ENCODE peak calls at places on chromosomes 11 and 22, in four cellular contexts. P is H9, K is stomach, D is colonic mucosa. E is an unnamed sample.

GRCh38 chr11:36455658-36456111 is 54.4 kb downstream of the TRAF6 start:
- DNase-seq in P (no peak), K (peak; percentile 36), D (no peak), E (peak; percentile 17)

GRCh38 chr11:73152086-73152853 is 10.2 kb upstream of the FCHSD2 start:
- DNase-seq in P (no peak), K (peak; percentile 24), D (no peak), E (no peak)

GRCh38 chr22:26429458-26430238 is 588 bp downstream of the ASPHD2 start:
- DNase-seq in P (no peak), K (no peak), D (no peak), E (no peak)

GRCh38 chr11:74612877-74613276 is 20.5 kb downstream of the POLD3 start:
- DNase-seq in P (no peak), K (no peak), D (no peak), E (no peak)

GRCh38 chr22:17387356-17387755 is 18.1 kb downstream of the CECR2 start:
- DNase-seq in P (no peak), K (no peak), D (no peak), E (no peak)

GRCh38 chr11:120283124-120283523 is 42.0 kb upstream of the TLCD5 start:
- DNase-seq in P (no peak), K (no peak), D (no peak), E (no peak)

GRCh38 chr11:22479133-22479690 is 141.0 kb downstream of the SLC17A6 start:
- DNase-seq in P (no peak), K (no peak), D (no peak), E (no peak)

GRCh38 chr11:32310218-32310601 is 125.1 kb downstream of the WT1 start:
- DNase-seq in P (no peak), K (peak; percentile 57), D (no peak), E (no peak)

GRCh38 chr22:20511578-20512259 is 4.3 kb downstream of the MED15 start:
- DNase-seq in P (no peak), K (no peak), D (no peak), E (no peak)

GRCh38 chr11:105282658-105283057 is 143.1 kb upstream of the CARD18 start:
- DNase-seq in P (no peak), K (no peak), D (no peak), E (peak; percentile 7)

GRCh38 chr11:106959800-106960199 is 58.5 kb downstream of the GUCY1A2 start:
- DNase-seq in P (no peak), K (no peak), D (no peak), E (no peak)

GRCh38 chr11:126601550-126602215 is 246.2 kb downstream of the ST3GAL4 start:
- DNase-seq in P (no peak), K (no peak), D (no peak), E (no peak)

GRCh38 chr11:118913411-118914125 is 12.2 kb downstream of the BCL9L start:
- DNase-seq in P (peak; percentile 38), K (no peak), D (no peak), E (no peak)

GRCh38 chr11:84437129-84438123 is 1151.3 kb upstream of the CCDC90B start:
- DNase-seq in P (peak; percentile 94), K (peak; percentile 53), D (peak; percentile 15), E (no peak)

GRCh38 chr11:14414470-14415461 is 55.8 kb upstream of the RRAS2 start:
- DNase-seq in P (no peak), K (no peak), D (no peak), E (peak; percentile 33)

GRCh38 chr22:48940266-48940987 is 887.2 kb downstream of the BRD1 start:
- DNase-seq in P (no peak), K (peak; percentile 21), D (peak; percentile 4), E (no peak)

GRCh38 chr11:111604392-111605009 is 2.3 kb downstream of the SIK2 start:
- DNase-seq in P (no peak), K (no peak), D (no peak), E (peak; percentile 71)

GRCh38 chr22:41596776-41597634 is 7.4 kb upstream of the PMM1 start:
- DNase-seq in P (peak; percentile 78), K (peak; percentile 82), D (peak; percentile 57), E (peak; percentile 62)

GRCh38 chr11:117875397-117876048 is 935 bp downstream of the FXYD6 start:
- DNase-seq in P (no peak), K (no peak), D (no peak), E (no peak)

GRCh38 chr11:47560431-47560830 is 5.0 kb upstream of the PTPMT1 start:
- DNase-seq in P (no peak), K (no peak), D (no peak), E (no peak)

GRCh38 chr11:30816959-30817880 is 231.1 kb upstream of the MPPED2 start:
- DNase-seq in P (no peak), K (no peak), D (no peak), E (no peak)

GRCh38 chr11:16809901-16810668 is 71.6 kb downstream of the C11orf58 start:
- DNase-seq in P (no peak), K (no peak), D (no peak), E (no peak)

GRCh38 chr22:31230155-31230870 is 18.2 kb downstream of the LIMK2 start:
- DNase-seq in P (no peak), K (no peak), D (no peak), E (peak; percentile 57)

GRCh38 chr11:73317373-73317772 is 9.3 kb downstream of the ARHGEF17 start:
- DNase-seq in P (no peak), K (peak; percentile 52), D (peak; percentile 39), E (no peak)

GRCh38 chr11:65559535-65559934 is 1.4 kb upstream of the LTBP3 start:
- DNase-seq in P (no peak), K (no peak), D (no peak), E (no peak)
- H3K27ac ChIP-seq in P (no peak overlapping the region), K (peak overlapping the region; percentile 91), D (peak overlapping the region; percentile 82), E (peak overlapping the region; percentile 92)

DNA sequence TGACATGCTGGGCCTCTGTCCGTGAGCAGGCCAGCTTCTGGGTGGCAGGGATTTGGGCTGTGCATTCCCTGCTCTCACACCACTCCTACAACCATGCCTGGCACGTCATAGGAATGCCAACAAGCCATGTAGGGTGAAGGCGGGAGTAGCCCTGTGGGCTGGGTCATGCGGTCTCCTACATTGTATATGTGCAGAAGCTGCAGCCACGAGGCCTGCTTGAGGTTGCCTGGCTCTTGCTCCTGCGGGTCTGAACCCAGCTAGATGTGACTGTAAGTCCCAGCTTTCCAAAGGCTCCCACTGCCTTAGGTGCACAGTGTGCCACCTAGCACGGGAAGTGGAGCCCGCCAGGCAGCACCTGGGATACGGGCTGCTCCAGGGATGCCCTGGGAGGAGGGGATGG is 14.6 kb downstream of the MYEOV start:
- DNase-seq in P (no peak), K (no peak), D (no peak), E (no peak)
- H3K4me1 ChIP-seq in P (no peaks in the 10 kb centered on the region), K (peaks cover 23% of the 10 kb centered on the region), D (no peaks in the 10 kb centered on the region), E (no peaks in the 10 kb centered on the region)

GRCh38 chr22:25085156-25085555 is 114.5 kb upstream of the CRYBB3 start:
- DNase-seq in P (no peak), K (no peak), D (no peak), E (no peak)

GRCh38 chr22:25084405-25085107 is 115.1 kb upstream of the CRYBB3 start:
- DNase-seq in P (no peak), K (no peak), D (no peak), E (no peak)

GRCh38 chr22:25083414-25084166 is 116.1 kb upstream of the CRYBB3 start:
- DNase-seq in P (no peak), K (no peak), D (no peak), E (no peak)

GRCh38 chr22:25086902-25087282 is 112.8 kb upstream of the CRYBB3 start:
- DNase-seq in P (no peak), K (no peak), D (no peak), E (no peak)

DNA sequence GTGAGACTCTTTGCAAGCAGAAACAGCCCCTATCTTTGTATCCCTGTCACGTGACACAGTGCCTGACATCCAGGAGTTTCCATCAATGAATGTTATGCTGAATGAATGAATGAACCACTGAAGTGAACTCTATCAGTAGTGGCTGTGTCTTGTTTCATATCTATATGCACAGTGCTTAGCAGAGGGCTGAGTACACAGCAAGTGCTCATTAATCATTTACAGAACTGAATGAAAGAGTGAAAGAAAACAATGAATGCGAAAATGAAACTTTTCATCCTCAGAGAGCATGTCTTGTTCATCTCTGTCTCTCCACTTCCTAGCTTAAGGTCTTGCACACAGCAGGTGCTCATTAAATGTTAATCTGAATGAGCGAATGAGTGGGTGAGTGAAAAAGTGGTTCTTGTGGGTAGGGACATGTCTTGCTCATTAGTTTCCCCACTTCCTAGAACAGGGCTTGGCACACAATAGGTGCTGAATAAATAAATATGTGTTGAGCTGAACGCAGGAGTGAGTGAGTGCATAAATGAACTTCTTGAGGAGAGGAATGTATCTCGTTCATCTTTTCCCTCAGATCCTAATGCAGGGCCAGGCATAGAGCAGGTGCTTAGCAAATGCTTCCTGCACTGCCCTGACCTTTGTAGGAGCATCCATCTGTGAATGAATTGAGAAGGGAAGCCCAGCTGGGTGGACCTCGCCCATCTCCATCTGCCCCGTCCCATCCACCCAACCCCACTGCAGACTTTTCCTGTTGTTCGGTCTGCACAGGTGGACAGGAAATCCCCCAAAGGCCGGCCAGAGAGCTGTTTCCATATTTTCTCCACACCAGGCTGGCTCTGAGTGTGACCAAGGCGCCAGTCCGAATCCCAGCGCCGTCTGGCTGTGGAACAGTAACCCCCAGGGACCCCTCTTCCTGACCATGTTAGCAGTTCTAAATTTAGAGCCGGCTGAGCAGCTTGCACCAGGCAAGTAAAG is 113.4 kb upstream of the CRYBB3 start:
- DNase-seq in P (no peak), K (no peak), D (no peak), E (peak; percentile 79)
- H3K27ac ChIP-seq in P (no peak overlapping the region), K (peak overlapping the region; percentile 39), D (no peak overlapping the region), E (peak overlapping the region; percentile 50)

DNA sequence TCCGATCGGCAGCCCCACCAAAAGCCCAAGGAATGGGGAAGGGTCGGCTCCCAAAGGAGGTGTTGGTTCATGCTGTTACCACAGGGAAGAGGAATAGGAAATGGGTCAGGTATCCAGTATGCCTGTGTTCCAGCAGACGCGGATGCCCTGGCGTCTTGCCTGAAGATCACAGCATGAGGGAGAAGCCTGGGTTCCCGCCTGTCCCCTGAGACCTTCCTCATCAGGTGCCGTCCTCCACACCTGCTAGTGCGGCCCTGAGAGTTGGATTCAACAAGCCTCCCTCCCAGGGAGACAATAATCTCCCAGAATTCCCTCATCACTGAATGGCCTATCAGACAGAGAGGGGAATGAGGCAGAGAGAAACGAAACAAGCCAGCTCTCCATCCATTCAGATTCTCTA is 92.2 kb downstream of the SPATA19 start:
- DNase-seq in P (no peak), K (no peak), D (no peak), E (no peak)
- H3K4me1 ChIP-seq in P (no peaks in the 10 kb centered on the region), K (no peaks in the 10 kb centered on the region), D (no peaks in the 10 kb centered on the region), E (no peaks in the 10 kb centered on the region)

GRCh38 chr11:114123692-114124330 is 64.3 kb downstream of the ZBTB16 start:
- DNase-seq in P (no peak), K (no peak), D (no peak), E (no peak)
- H3K27ac ChIP-seq in P (no peak overlapping the region), K (peak overlapping the region; percentile 28), D (no peak overlapping the region), E (no peak overlapping the region)

GRCh38 chr22:45302047-45302446 is 7.7 kb upstream of the FAM118A start:
- DNase-seq in P (no peak), K (no peak), D (no peak), E (peak; percentile 42)
- H3K4me1 ChIP-seq in P (no peaks in the 10 kb centered on the region), K (no peaks in the 10 kb centered on the region), D (no peaks in the 10 kb centered on the region), E (no peaks in the 10 kb centered on the region)